ENCODE peak calls at places on chromosomes 16 and 17, in five cellular contexts. One of them, this sample, is unnamed. For H3K36me3, the result is how much of the 10 kb centered on the place peaks cover.

GRCh38 chr16:54632322-54632721 is 298.3 kb upstream of the IRX5 start:
- DNase-seq in body of pancreas: no peak
- DNase-seq in lung: no peak
- DNase-seq in SJSA1: no peak
- DNase-seq in psoas muscle: no peak
- DNase-seq in this sample: no peak

GRCh38 chr16:9791566-9791965 is 390.7 kb downstream of the GRIN2A start:
- DNase-seq in lung: no peak
- DNase-seq in body of pancreas: no peak
- DNase-seq in SJSA1: no peak
- DNase-seq in psoas muscle: no peak
- DNase-seq in this sample: no peak

GRCh38 chr17:42281571-42282096 is 5.4 kb upstream of the STAT5B start:
- DNase-seq in SJSA1: no peak
- DNase-seq in psoas muscle: peak
- DNase-seq in lung: no peak
- DNase-seq in body of pancreas: peak
- DNase-seq in this sample: no peak

GRCh38 chr17:82280537-82280936 is 7.0 kb upstream of the CSNK1D start:
- DNase-seq in SJSA1: no peak
- DNase-seq in body of pancreas: no peak
- DNase-seq in psoas muscle: no peak
- DNase-seq in lung: no peak
- DNase-seq in this sample: no peak

GRCh38 chr16:24844101-24845030 is 1.4 kb upstream of the SLC5A11 start:
- DNase-seq in body of pancreas: no peak
- DNase-seq in SJSA1: no peak
- DNase-seq in psoas muscle: no peak
- DNase-seq in lung: no peak
- DNase-seq in this sample: no peak

GRCh38 chr16:67387479-67388079 is 5.7 kb downstream of the TPPP3 start:
- DNase-seq in body of pancreas: no peak
- DNase-seq in psoas muscle: no peak
- DNase-seq in SJSA1: no peak
- DNase-seq in lung: no peak
- DNase-seq in this sample: no peak

GRCh38 chr16:87172632-87173031 is 144.6 kb downstream of the C16orf95 start:
- DNase-seq in psoas muscle: no peak
- DNase-seq in body of pancreas: no peak
- DNase-seq in SJSA1: no peak
- DNase-seq in lung: no peak
- DNase-seq in this sample: no peak

GRCh38 chr16:58755989-58756649 is 22.0 kb upstream of the GOT2 start:
- DNase-seq in psoas muscle: peak
- DNase-seq in lung: peak
- DNase-seq in SJSA1: peak
- DNase-seq in body of pancreas: peak
- DNase-seq in this sample: peak

GRCh38 chr17:3704931-3705717 is 9.2 kb upstream of the P2RX5 start:
- DNase-seq in psoas muscle: no peak
- DNase-seq in body of pancreas: no peak
- DNase-seq in SJSA1: no peak
- DNase-seq in lung: no peak
- DNase-seq in this sample: no peak

GRCh38 chr16:70703041-70703834 is 17.4 kb upstream of the MTSS2 start:
- DNase-seq in SJSA1: peak
- DNase-seq in psoas muscle: peak
- DNase-seq in body of pancreas: peak
- DNase-seq in lung: no peak
- DNase-seq in this sample: peak

DNA sequence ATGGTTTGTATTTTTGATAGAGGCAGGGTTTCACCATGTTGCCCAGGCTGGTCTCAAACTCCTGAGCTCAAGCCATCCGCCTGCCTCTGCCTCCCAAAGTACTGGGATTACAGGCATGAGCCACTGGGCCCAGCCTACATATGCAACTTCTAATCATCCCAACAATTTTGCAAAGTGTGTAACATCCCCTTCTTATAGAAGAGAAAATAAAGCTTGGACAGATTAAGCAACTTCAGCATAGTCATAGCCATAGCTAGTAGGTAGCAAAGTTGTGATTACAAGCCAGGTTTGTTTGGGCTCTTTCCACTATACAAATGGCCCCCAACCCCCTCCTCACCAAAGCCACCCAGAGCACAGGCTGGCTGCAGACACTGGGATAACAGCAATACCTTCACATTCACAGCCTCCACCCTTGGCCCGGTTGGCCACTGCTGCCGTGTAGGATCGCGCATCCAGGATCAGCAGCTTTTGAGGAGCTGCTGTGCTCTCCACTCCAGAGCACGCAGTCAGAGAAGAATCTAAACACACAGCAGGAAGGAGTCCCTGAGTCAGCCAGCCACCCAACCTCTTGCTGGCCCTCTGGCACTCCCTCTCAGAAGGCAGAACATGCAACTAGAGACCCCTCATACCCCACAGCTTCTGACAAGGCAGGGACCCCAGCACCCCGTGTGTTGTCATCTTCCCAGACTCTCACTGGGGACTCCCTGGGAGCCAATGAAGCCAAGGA is 7.9 kb downstream of the MTMR4 start:
- DNase-seq in SJSA1: no peak
- DNase-seq in lung: no peak
- DNase-seq in psoas muscle: no peak
- DNase-seq in body of pancreas: no peak
- DNase-seq in this sample: no peak
- H3K36me3 ChIP-seq in SJSA1: half or more
- H3K36me3 ChIP-seq in lung: half or more
- H3K36me3 ChIP-seq in psoas muscle: under half
- H3K36me3 ChIP-seq in body of pancreas: half or more
- H3K36me3 ChIP-seq in this sample: under half

GRCh38 chr17:72117470-72117747 is 3.4 kb upstream of the SOX9 start:
- DNase-seq in SJSA1: no peak
- DNase-seq in body of pancreas: no peak
- DNase-seq in psoas muscle: no peak
- DNase-seq in lung: no peak
- DNase-seq in this sample: no peak
- H3K27ac ChIP-seq in SJSA1: no peak
- H3K27ac ChIP-seq in body of pancreas: peak
- H3K27ac ChIP-seq in psoas muscle: no peak
- H3K27ac ChIP-seq in lung: no peak
- H3K27ac ChIP-seq in this sample: no peak

GRCh38 chr17:80195671-80196529 is 24.2 kb downstream of the SGSH start:
- DNase-seq in lung: no peak
- DNase-seq in psoas muscle: no peak
- DNase-seq in body of pancreas: no peak
- DNase-seq in SJSA1: peak
- DNase-seq in this sample: peak
- H3K36me3 ChIP-seq in lung: under half
- H3K36me3 ChIP-seq in psoas muscle: under half
- H3K36me3 ChIP-seq in body of pancreas: under half
- H3K36me3 ChIP-seq in SJSA1: under half
- H3K36me3 ChIP-seq in this sample: under half

DNA sequence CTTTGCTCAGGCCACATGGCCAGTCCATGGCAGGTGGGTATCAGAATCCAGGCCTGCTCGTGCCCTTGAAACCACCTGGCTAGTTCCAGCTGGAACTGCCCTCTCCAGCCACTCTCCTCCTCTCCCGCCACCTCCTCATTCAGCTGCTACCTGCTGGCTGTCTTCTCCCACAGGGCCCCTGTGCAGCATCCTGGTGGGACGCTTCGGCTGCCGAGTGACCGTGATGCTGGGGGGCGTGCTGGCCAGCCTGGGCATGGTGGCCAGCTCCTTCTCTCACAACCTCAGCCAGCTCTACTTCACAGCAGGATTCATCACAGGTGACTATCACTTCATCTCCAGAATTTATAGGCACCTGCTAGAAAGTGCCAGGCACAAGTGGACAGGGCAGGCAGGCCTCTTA is 10.1 kb downstream of the SLC16A5 start:
- DNase-seq in SJSA1: no peak
- DNase-seq in lung: no peak
- DNase-seq in psoas muscle: no peak
- DNase-seq in body of pancreas: no peak
- DNase-seq in this sample: no peak
- H3K27ac ChIP-seq in SJSA1: no peak
- H3K27ac ChIP-seq in lung: no peak
- H3K27ac ChIP-seq in psoas muscle: no peak
- H3K27ac ChIP-seq in body of pancreas: no peak
- H3K27ac ChIP-seq in this sample: no peak

GRCh38 chr17:37557482-37557881 is 51.7 kb downstream of the SYNRG start:
- DNase-seq in lung: no peak
- DNase-seq in psoas muscle: no peak
- DNase-seq in SJSA1: no peak
- DNase-seq in body of pancreas: no peak
- DNase-seq in this sample: no peak
- H3K36me3 ChIP-seq in lung: under half
- H3K36me3 ChIP-seq in psoas muscle: under half
- H3K36me3 ChIP-seq in SJSA1: under half
- H3K36me3 ChIP-seq in body of pancreas: under half
- H3K36me3 ChIP-seq in this sample: half or more